ENCODE peak calls at places on chromosome 12, in seven cellular contexts. H is tibial artery, D is foreskin fibroblast, U is right cardiac atrium, Y is GM23248, W is astrocyte of the cerebellum, V is EL. Q is an unnamed sample.

GRCh38 chr12:90481748-90482147 is 473.2 kb downstream of the CCER1 start:
- DNase-seq in V (no peak), H (no peak), Y (no peak), W (no peak), D (no peak), U (no peak), Q (no peak)

GRCh38 chr12:26121323-26121740 is 3.5 kb downstream of the BHLHE41 start:
- DNase-seq in H (no peak), U (no peak), Y (no peak), D (no peak), W (no peak), V (no peak), Q (no peak)

GRCh38 chr12:43848786-43849185 is 12.9 kb downstream of the TMEM117 start:
- DNase-seq in D (peak; percentile 30), W (no peak), Y (peak; percentile 31), V (no peak), H (no peak), U (no peak), Q (no peak)

GRCh38 chr12:130097798-130098255 is 64.4 kb upstream of the FZD10 start:
- DNase-seq in W (no peak), Y (no peak), H (no peak), D (no peak), U (no peak), V (no peak), Q (no peak)

GRCh38 chr12:2680676-2681039 is 114.1 kb upstream of the FKBP4 start:
- DNase-seq in U (no peak), V (no peak), Y (no peak), W (no peak), H (no peak), D (no peak), Q (no peak)

GRCh38 chr12:10721654-10722501 is 1.2 kb downstream of the YBX3 start:
- DNase-seq in V (peak; percentile 98), W (peak; percentile 94), U (peak; percentile 94), H (peak; percentile 96), D (peak; percentile 98), Y (peak; percentile 97), Q (peak; percentile 91)

GRCh38 chr12:22981711-22982110 is 356.7 kb downstream of the ETNK1 start:
- DNase-seq in V (peak; percentile 15), D (peak; percentile 72), H (no peak), Y (peak; percentile 39), W (no peak), U (no peak), Q (peak; percentile 24)

GRCh38 chr12:68236421-68237059 is 10.9 kb upstream of the IL26 start:
- DNase-seq in W (no peak), D (no peak), V (peak; percentile 25), H (no peak), U (no peak), Y (peak; percentile 23), Q (no peak)

GRCh38 chr12:96401061-96401871 is 1.0 kb upstream of the CDK17 start:
- DNase-seq in H (no peak), U (no peak), W (peak; percentile 71), D (peak; percentile 83), Y (peak; percentile 88), V (peak; percentile 85), Q (peak; percentile 90)

GRCh38 chr12:132622437-132623071 is 4.0 kb downstream of the P2RX2 start:
- DNase-seq in H (no peak), W (no peak), U (no peak), V (peak; percentile 81), D (peak; percentile 84), Y (peak; percentile 90), Q (peak; percentile 47)

GRCh38 chr12:95269892-95270291 is 52.3 kb downstream of the VEZT start:
- DNase-seq in D (no peak), W (no peak), U (no peak), H (no peak), Y (no peak), V (no peak), Q (no peak)

GRCh38 chr12:67774983-67775587 is 126.5 kb downstream of the DYRK2 start:
- DNase-seq in U (no peak), D (no peak), V (peak; percentile 12), W (no peak), H (no peak), Y (no peak), Q (no peak)

GRCh38 chr12:118741196-118741595 is 240.1 kb upstream of the SRRM4 start:
- DNase-seq in D (no peak), H (no peak), U (no peak), V (no peak), Y (no peak), W (no peak), Q (no peak)

GRCh38 chr12:25266522-25266921 is 15.8 kb upstream of the KRAS start:
- DNase-seq in U (no peak), Y (peak; percentile 26), D (no peak), H (no peak), V (peak; percentile 30), W (no peak), Q (peak; percentile 18)

GRCh38 chr12:6553051-6553868 is 2.6 kb downstream of the IFFO1 start:
- DNase-seq in V (peak; percentile 89), Y (peak; percentile 97), D (peak; percentile 93), U (no peak), H (peak; percentile 65), W (no peak), Q (peak; percentile 74)

GRCh38 chr12:106696861-106697417 is 77.5 kb upstream of the RIC8B start:
- DNase-seq in D (no peak), U (no peak), W (no peak), Y (no peak), V (no peak), H (no peak), Q (no peak)

GRCh38 chr12:112988224-112988623 is 9.9 kb downstream of the OAS2 start:
- DNase-seq in D (no peak), H (no peak), V (no peak), Y (no peak), W (no peak), U (no peak), Q (no peak)

GRCh38 chr12:111413442-111414086 is 7.8 kb downstream of the SH2B3 start:
- DNase-seq in H (no peak), U (peak; percentile 82), V (peak; percentile 87), D (peak; percentile 94), W (no peak), Y (peak; percentile 89), Q (peak; percentile 52)